ENCODE peak calls at places on chromosomes 7 and 10, in ten cellular contexts. D, C, U, T, K, I, F, X, Q and A are unnamed samples.

GRCh38 chr10:35394411-35394851 is 58.1 kb downstream of the CCNY start:
- DNase-seq in D (no peak), C (no peak), U (no peak), T (no peak), K (no peak), I (no peak), F (no peak), X (no peak), Q (no peak), A (no peak)

GRCh38 chr7:6252310-6252709 is 20.1 kb downstream of the CYTH3 start:
- DNase-seq in D (no peak), C (no peak), U (no peak), T (peak), K (no peak), I (no peak), F (no peak), X (no peak), Q (no peak), A (no peak)

GRCh38 chr7:115217373-115217772 is 295.5 kb downstream of the MDFIC start:
- DNase-seq in D (no peak), C (no peak), U (no peak), T (no peak), K (no peak), I (no peak), F (no peak), X (no peak), Q (no peak), A (no peak)

GRCh38 chr10:74988787-74989574 is 122.5 kb upstream of the SAMD8 start:
- DNase-seq in D (no peak), C (no peak), U (no peak), T (no peak), K (no peak), I (no peak), F (no peak), X (no peak), Q (no peak), A (no peak)

GRCh38 chr10:1114355-1115261 is 58.4 kb downstream of the WDR37 start:
- DNase-seq in D (no peak), C (no peak), U (no peak), T (no peak), K (no peak), I (no peak), F (no peak), X (no peak), Q (no peak), A (no peak)

GRCh38 chr10:111281516-111281915 is 204.7 kb downstream of the ADRA2A start:
- DNase-seq in D (no peak), C (no peak), U (no peak), T (no peak), K (no peak), I (no peak), F (no peak), X (no peak), Q (no peak), A (no peak)

GRCh38 chr10:27784272-27784671 is 38.7 kb upstream of the MKX start:
- DNase-seq in D (no peak), C (no peak), U (no peak), T (no peak), K (no peak), I (no peak), F (no peak), X (no peak), Q (no peak), A (no peak)

GRCh38 chr7:105885386-105886111 is 9.2 kb upstream of the ATXN7L1 start:
- DNase-seq in D (no peak), C (no peak), U (no peak), T (no peak), K (no peak), I (no peak), F (peak), X (no peak), Q (no peak), A (peak)

GRCh38 chr10:111595173-111595572 is 518.3 kb downstream of the ADRA2A start:
- DNase-seq in D (no peak), C (no peak), U (no peak), T (no peak), K (no peak), I (no peak), F (no peak), X (no peak), Q (no peak), A (no peak)

GRCh38 chr7:103955985-103956384 is 33.5 kb downstream of the RELN start:
- DNase-seq in D (no peak), C (no peak), U (no peak), T (no peak), K (no peak), I (no peak), F (no peak), X (no peak), Q (no peak), A (no peak)

GRCh38 chr7:30062587-30062986 is 34.4 kb downstream of the PLEKHA8 start:
- DNase-seq in D (no peak), C (no peak), U (peak), T (no peak), K (peak), I (no peak), F (no peak), X (no peak), Q (no peak), A (no peak)

GRCh38 chr10:61000769-61001730 is 57.1 kb upstream of the RHOBTB1 start:
- DNase-seq in D (no peak), C (no peak), U (no peak), T (no peak), K (no peak), I (no peak), F (peak), X (no peak), Q (peak), A (no peak)

GRCh38 chr7:30470783-30471182 is 7.8 kb downstream of the NOD1 start:
- DNase-seq in D (no peak), C (no peak), U (peak), T (peak), K (no peak), I (no peak), F (no peak), X (no peak), Q (peak), A (no peak)

GRCh38 chr10:30368065-30368718 is 19.1 kb upstream of the MTPAP start:
- DNase-seq in D (no peak), C (no peak), U (no peak), T (no peak), K (no peak), I (no peak), F (peak), X (peak), Q (no peak), A (no peak)

GRCh38 chr10:30371954-30372353 is 22.9 kb upstream of the MTPAP start:
- DNase-seq in D (no peak), C (no peak), U (no peak), T (no peak), K (no peak), I (no peak), F (no peak), X (no peak), Q (no peak), A (no peak)

GRCh38 chr7:128006550-128007292 is 24.5 kb downstream of the LRRC4 start:
- DNase-seq in D (no peak), C (no peak), U (no peak), T (no peak), K (no peak), I (no peak), F (no peak), X (no peak), Q (no peak), A (no peak)

GRCh38 chr7:130131964-130132875 is 61.9 kb downstream of the KLHDC10 start:
- DNase-seq in D (no peak), C (no peak), U (no peak), T (no peak), K (no peak), I (no peak), F (no peak), X (no peak), Q (no peak), A (no peak)

GRCh38 chr7:148819697-148820332 is 64.3 kb downstream of the EZH2 start:
- DNase-seq in D (peak), C (no peak), U (peak), T (no peak), K (no peak), I (no peak), F (no peak), X (no peak), Q (no peak), A (no peak)

GRCh38 chr7:93115796-93116195 is 2.0 kb downstream of the SAMD9 start:
- DNase-seq in D (no peak), C (no peak), U (peak), T (peak), K (no peak), I (no peak), F (no peak), X (no peak), Q (no peak), A (no peak)

GRCh38 chr10:20142311-20142710 is 326.1 kb downstream of the PLXDC2 start:
- DNase-seq in D (no peak), C (no peak), U (no peak), T (no peak), K (no peak), I (no peak), F (no peak), X (no peak), Q (no peak), A (no peak)

GRCh38 chr7:151083071-151083823 is at the start of gene TMUB1:
- DNase-seq in D (no peak), C (peak), U (no peak), T (no peak), K (no peak), I (peak), F (peak), X (peak), Q (peak), A (peak)

GRCh38 chr7:149780636-149781419 is 7.4 kb upstream of the ZNF467 start:
- DNase-seq in D (no peak), C (no peak), U (no peak), T (no peak), K (no peak), I (no peak), F (no peak), X (no peak), Q (no peak), A (no peak)

GRCh38 chr7:923108-924041 is 31.1 kb downstream of the ADAP1 start:
- DNase-seq in D (no peak), C (peak), U (no peak), T (no peak), K (no peak), I (peak), F (peak), X (peak), Q (no peak), A (no peak)

GRCh38 chr7:89623018-89623672 is 531.1 kb upstream of the STEAP1 start:
- DNase-seq in D (no peak), C (no peak), U (peak), T (peak), K (no peak), I (no peak), F (no peak), X (no peak), Q (no peak), A (peak)

GRCh38 chr10:1154531-1154930 is 98.3 kb downstream of the WDR37 start:
- DNase-seq in D (no peak), C (peak), U (no peak), T (no peak), K (no peak), I (no peak), F (no peak), X (no peak), Q (no peak), A (no peak)

GRCh38 chr7:12444785-12445184 is 41.1 kb upstream of the VWDE start:
- DNase-seq in D (no peak), C (no peak), U (no peak), T (no peak), K (no peak), I (no peak), F (no peak), X (no peak), Q (no peak), A (no peak)

GRCh38 chr7:101602484-101603241 is 26.4 kb downstream of the MYL10 start:
- DNase-seq in D (peak), C (peak), U (no peak), T (peak), K (no peak), I (peak), F (peak), X (peak), Q (peak), A (peak)

GRCh38 chr7:114155766-114156110 is 236.9 kb upstream of the PPP1R3A start:
- DNase-seq in D (no peak), C (no peak), U (no peak), T (no peak), K (no peak), I (no peak), F (no peak), X (no peak), Q (no peak), A (no peak)

GRCh38 chr7:137001041-137001440 is 132.6 kb downstream of the CHRM2 start:
- DNase-seq in D (no peak), C (no peak), U (no peak), T (no peak), K (peak), I (no peak), F (no peak), X (no peak), Q (no peak), A (no peak)

GRCh38 chr10:58818889-58819288 is 306.2 kb downstream of the BICC1 start:
- DNase-seq in D (peak), C (no peak), U (no peak), T (no peak), K (peak), I (no peak), F (no peak), X (no peak), Q (no peak), A (no peak)

GRCh38 chr7:117034851-117035462 is 81.7 kb downstream of the ST7 start:
- DNase-seq in D (no peak), C (no peak), U (no peak), T (no peak), K (no peak), I (no peak), F (no peak), X (no peak), Q (no peak), A (no peak)

GRCh38 chr7:37526623-37527022 is 78.0 kb upstream of the ELMO1 start:
- DNase-seq in D (no peak), C (no peak), U (no peak), T (no peak), K (no peak), I (no peak), F (no peak), X (no peak), Q (no peak), A (no peak)

GRCh38 chr10:99906470-99906869 is 103.3 kb downstream of the DNMBP start:
- DNase-seq in D (no peak), C (no peak), U (no peak), T (no peak), K (peak), I (no peak), F (no peak), X (peak), Q (no peak), A (no peak)

GRCh38 chr7:128974241-128974934 is 36.7 kb downstream of the IRF5 start:
- DNase-seq in D (no peak), C (no peak), U (no peak), T (no peak), K (no peak), I (no peak), F (no peak), X (no peak), Q (no peak), A (no peak)

GRCh38 chr10:77806511-77807157 is 119.9 kb downstream of the DLG5 start:
- DNase-seq in D (no peak), C (peak), U (no peak), T (no peak), K (no peak), I (no peak), F (no peak), X (no peak), Q (no peak), A (no peak)